ENCODE peak calls at places on chromosomes 12 and 14, in five cellular contexts. B is skeletal muscle cell; S is activated CD4-positive, alpha-beta T cell treated with anti-CD3 and anti-CD28 coated beads, Interleukin-2, amount 10 ng/mL, durations not matched to agents 24 days and 14 days; V is GM04503; M is effector CD4-positive, alpha-beta T cell. J is an unnamed sample.

GRCh38 chr12:17976202-17976601 is 113.8 kb downstream of the RERGL start:
- DNase-seq in S (no peak), V (no peak), B (no peak), M (no peak), J (no peak)

GRCh38 chr12:106392746-106393145 is 35.2 kb downstream of the POLR3B start:
- DNase-seq in M (no peak), B (no peak), V (no peak), S (no peak), J (no peak)

GRCh38 chr12:63362801-63363200 is 211.8 kb upstream of the AVPR1A start:
- DNase-seq in B (no peak), M (no peak), V (no peak), S (no peak), J (no peak)

GRCh38 chr12:80056845-80057244 is 42.5 kb upstream of the OTOGL start:
- DNase-seq in S (no peak), M (no peak), V (no peak), B (peak; percentile 78), J (no peak)

GRCh38 chr12:27906127-27906500 is 66.4 kb downstream of the PTHLH start:
- DNase-seq in V (no peak), B (no peak), S (no peak), M (no peak), J (no peak)

GRCh38 chr14:78667141-78667540 is 497.0 kb downstream of the NRXN3 start:
- DNase-seq in B (no peak), M (no peak), S (no peak), V (no peak), J (no peak)

GRCh38 chr12:40959041-40959440 is 229.1 kb upstream of the PDZRN4 start:
- DNase-seq in S (no peak), V (no peak), B (no peak), M (no peak), J (no peak)

GRCh38 chr12:67794151-67794550 is 145.6 kb downstream of the DYRK2 start:
- DNase-seq in V (no peak), S (no peak), M (no peak), B (peak; percentile 65), J (no peak)

GRCh38 chr12:109632299-109632698 is 58.7 kb downstream of the MVK start:
- DNase-seq in V (no peak), M (no peak), S (no peak), B (no peak), J (no peak)

GRCh38 chr12:55829967-55830600 is 697 bp upstream of the DNAJC14 start:
- DNase-seq in V (no peak), B (no peak), S (peak; percentile 81), M (peak; percentile 19), J (peak; percentile 48)

GRCh38 chr14:99524804-99525698 is 43.8 kb downstream of the CCNK start:
- DNase-seq in V (no peak), M (no peak), B (no peak), S (peak; percentile 76), J (no peak)

GRCh38 chr14:41607119-41607785 is 576 bp downstream of the LRFN5 start:
- DNase-seq in B (no peak), M (no peak), V (no peak), S (no peak), J (no peak)